ENCODE peak calls at places on chromosomes 11 and 22, in four cellular contexts. One of them, this sample, is unnamed.

GRCh38 chr11:110565344-110565684 is 135.6 kb downstream of the FDX1 start:
- DNase-seq in ovary: no peak
- DNase-seq in sigmoid colon: no peak
- DNase-seq in CD8-positive, alpha-beta T cell: no peak
- DNase-seq in this sample: no peak

GRCh38 chr11:105524286-105524685 is 85.6 kb upstream of the GRIA4 start:
- DNase-seq in ovary: no peak
- DNase-seq in sigmoid colon: no peak
- DNase-seq in CD8-positive, alpha-beta T cell: no peak
- DNase-seq in this sample: no peak

GRCh38 chr22:40400173-40400572 is 29.8 kb downstream of the SGSM3 start:
- DNase-seq in ovary: no peak
- DNase-seq in sigmoid colon: no peak
- DNase-seq in CD8-positive, alpha-beta T cell: peak
- DNase-seq in this sample: peak

GRCh38 chr11:22460181-22460580 is 122.0 kb downstream of the SLC17A6 start:
- DNase-seq in ovary: no peak
- DNase-seq in sigmoid colon: no peak
- DNase-seq in CD8-positive, alpha-beta T cell: no peak
- DNase-seq in this sample: no peak

GRCh38 chr11:82718307-82718706 is 15.4 kb downstream of the FAM181B start:
- DNase-seq in ovary: no peak
- DNase-seq in sigmoid colon: no peak
- DNase-seq in CD8-positive, alpha-beta T cell: no peak
- DNase-seq in this sample: peak

GRCh38 chr22:46072030-46072881 is 78.1 kb upstream of the PPARA start:
- DNase-seq in ovary: no peak
- DNase-seq in sigmoid colon: peak
- DNase-seq in CD8-positive, alpha-beta T cell: no peak
- DNase-seq in this sample: peak

GRCh38 chr11:78647986-78648875 is 73.6 kb upstream of the NARS2 start:
- DNase-seq in ovary: no peak
- DNase-seq in sigmoid colon: no peak
- DNase-seq in CD8-positive, alpha-beta T cell: peak
- DNase-seq in this sample: no peak

GRCh38 chr11:86374586-86374985 is at the start of gene CCDC81:
- DNase-seq in ovary: peak
- DNase-seq in sigmoid colon: no peak
- DNase-seq in CD8-positive, alpha-beta T cell: no peak
- DNase-seq in this sample: no peak

GRCh38 chr11:12485328-12485727 is 108.0 kb downstream of the PARVA start:
- DNase-seq in ovary: no peak
- DNase-seq in sigmoid colon: no peak
- DNase-seq in CD8-positive, alpha-beta T cell: no peak
- DNase-seq in this sample: no peak

GRCh38 chr11:48172818-48173609 is 43.6 kb upstream of the OR4B1 start:
- DNase-seq in ovary: peak
- DNase-seq in sigmoid colon: no peak
- DNase-seq in CD8-positive, alpha-beta T cell: peak
- DNase-seq in this sample: peak

GRCh38 chr11:133897331-133897650 is 52.0 kb upstream of the SPATA19 start:
- DNase-seq in ovary: no peak
- DNase-seq in sigmoid colon: peak
- DNase-seq in CD8-positive, alpha-beta T cell: peak
- DNase-seq in this sample: no peak

GRCh38 chr11:18727499-18728236 is 1.7 kb upstream of the IGSF22 start:
- DNase-seq in ovary: peak
- DNase-seq in sigmoid colon: no peak
- DNase-seq in CD8-positive, alpha-beta T cell: peak
- DNase-seq in this sample: peak

GRCh38 chr11:126060651-126061220 is 1.9 kb downstream of the CDON start:
- DNase-seq in ovary: no peak
- DNase-seq in sigmoid colon: no peak
- DNase-seq in CD8-positive, alpha-beta T cell: no peak
- DNase-seq in this sample: no peak
- H3K4me3 ChIP-seq in ovary: peak
- H3K4me3 ChIP-seq in sigmoid colon: no peak
- H3K4me3 ChIP-seq in CD8-positive, alpha-beta T cell: no peak
- H3K4me3 ChIP-seq in this sample: no peak

GRCh38 chr11:113474362-113475159 is 637 bp downstream of the DRD2 start:
- DNase-seq in ovary: peak
- DNase-seq in sigmoid colon: no peak
- DNase-seq in CD8-positive, alpha-beta T cell: peak
- DNase-seq in this sample: peak
- H3K4me3 ChIP-seq in ovary: no peak
- H3K4me3 ChIP-seq in sigmoid colon: no peak
- H3K4me3 ChIP-seq in CD8-positive, alpha-beta T cell: no peak
- H3K4me3 ChIP-seq in this sample: no peak

GRCh38 chr22:21937041-21937820 is 15.4 kb downstream of the PPM1F start:
- DNase-seq in ovary: no peak
- DNase-seq in sigmoid colon: no peak
- DNase-seq in CD8-positive, alpha-beta T cell: no peak
- DNase-seq in this sample: no peak
- H3K4me3 ChIP-seq in ovary: peak
- H3K4me3 ChIP-seq in sigmoid colon: no peak
- H3K4me3 ChIP-seq in CD8-positive, alpha-beta T cell: no peak
- H3K4me3 ChIP-seq in this sample: peak

GRCh38 chr22:19720150-19720827 is 3.0 kb upstream of the GP1BB start:
- DNase-seq in ovary: no peak
- DNase-seq in sigmoid colon: no peak
- DNase-seq in CD8-positive, alpha-beta T cell: no peak
- DNase-seq in this sample: no peak

GRCh38 chr22:19722175-19722914 is 994 bp upstream of the GP1BB start:
- DNase-seq in ovary: no peak
- DNase-seq in sigmoid colon: no peak
- DNase-seq in CD8-positive, alpha-beta T cell: no peak
- DNase-seq in this sample: no peak

GRCh38 chr22:19720999-19721485 is 2.3 kb upstream of the GP1BB start:
- DNase-seq in ovary: no peak
- DNase-seq in sigmoid colon: no peak
- DNase-seq in CD8-positive, alpha-beta T cell: no peak
- DNase-seq in this sample: no peak

GRCh38 chr22:19722915-19723164 is 499 bp upstream of the GP1BB start:
- DNase-seq in ovary: no peak
- DNase-seq in sigmoid colon: no peak
- DNase-seq in CD8-positive, alpha-beta T cell: no peak
- DNase-seq in this sample: no peak

GRCh38 chr22:19721486-19722172 is 1.7 kb upstream of the GP1BB start:
- DNase-seq in ovary: no peak
- DNase-seq in sigmoid colon: no peak
- DNase-seq in CD8-positive, alpha-beta T cell: no peak
- DNase-seq in this sample: no peak
- H3K4me3 ChIP-seq in ovary: no peak
- H3K4me3 ChIP-seq in sigmoid colon: no peak
- H3K4me3 ChIP-seq in CD8-positive, alpha-beta T cell: no peak
- H3K4me3 ChIP-seq in this sample: no peak

GRCh38 chr11:60394666-60395343 is 1.5 kb upstream of the MS4A14 start:
- DNase-seq in ovary: no peak
- DNase-seq in sigmoid colon: no peak
- DNase-seq in CD8-positive, alpha-beta T cell: no peak
- DNase-seq in this sample: no peak

GRCh38 chr11:60389279-60389910 is 6.9 kb upstream of the MS4A14 start:
- DNase-seq in ovary: no peak
- DNase-seq in sigmoid colon: no peak
- DNase-seq in CD8-positive, alpha-beta T cell: no peak
- DNase-seq in this sample: no peak

GRCh38 chr11:60396382-60396781 is at the start of gene MS4A14:
- DNase-seq in ovary: no peak
- DNase-seq in sigmoid colon: no peak
- DNase-seq in CD8-positive, alpha-beta T cell: no peak
- DNase-seq in this sample: no peak

DNA sequence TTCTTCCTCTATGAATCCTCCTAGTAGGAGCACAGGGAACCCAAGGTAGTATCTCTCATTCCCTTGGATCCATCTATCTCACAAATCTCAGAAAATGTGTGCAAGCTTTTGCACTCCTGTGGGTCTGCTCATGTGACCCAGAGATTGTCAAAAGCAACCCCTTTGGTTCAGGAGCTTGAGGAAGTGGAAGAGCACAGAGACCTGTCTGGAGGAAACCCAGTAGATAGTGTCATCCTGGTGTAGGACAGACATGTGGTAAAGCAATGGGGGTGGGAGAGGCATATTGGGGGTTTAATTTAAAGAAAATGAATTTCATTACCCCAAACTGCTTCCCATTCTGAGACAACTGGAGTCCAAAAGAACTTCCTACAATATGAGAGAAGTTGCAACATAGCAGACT is 5.9 kb upstream of the MS4A14 start:
- DNase-seq in ovary: no peak
- DNase-seq in sigmoid colon: no peak
- DNase-seq in CD8-positive, alpha-beta T cell: no peak
- DNase-seq in this sample: no peak
- H3K4me3 ChIP-seq in ovary: no peak
- H3K4me3 ChIP-seq in sigmoid colon: no peak
- H3K4me3 ChIP-seq in CD8-positive, alpha-beta T cell: no peak
- H3K4me3 ChIP-seq in this sample: no peak

DNA sequence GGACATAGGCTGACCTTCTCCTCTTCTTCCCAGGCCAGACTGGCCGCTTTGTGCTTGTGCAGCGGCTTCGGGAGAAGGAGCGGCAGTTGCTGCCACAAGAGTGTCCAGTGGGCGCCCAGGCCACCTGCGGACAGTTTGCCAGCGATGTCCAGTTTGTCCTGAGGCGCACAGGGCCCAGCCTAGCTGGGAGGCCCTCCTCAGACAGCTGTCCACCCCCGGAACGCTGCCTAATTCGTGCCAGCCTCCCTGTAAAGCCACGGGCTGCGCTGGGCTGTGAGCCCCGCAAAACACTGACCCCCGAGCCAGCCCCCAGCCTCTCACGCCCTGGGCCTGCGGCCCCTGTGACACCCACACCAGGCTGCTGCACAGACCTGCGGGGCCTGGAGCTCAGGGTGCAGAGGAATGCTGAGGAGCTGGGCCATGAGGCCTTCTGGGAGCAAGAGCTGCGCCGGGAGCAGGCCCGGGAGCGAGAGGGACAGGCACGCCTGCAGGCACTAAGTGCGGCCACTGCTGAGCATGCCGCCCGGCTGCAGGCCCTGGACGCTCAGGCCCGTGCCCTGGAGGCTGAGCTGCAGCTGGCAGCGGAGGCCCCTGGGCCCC is 1.4 kb downstream of the RASSF7 start:
- DNase-seq in ovary: no peak
- DNase-seq in sigmoid colon: no peak
- DNase-seq in CD8-positive, alpha-beta T cell: no peak
- DNase-seq in this sample: no peak
- H3K4me3 ChIP-seq in ovary: no peak
- H3K4me3 ChIP-seq in sigmoid colon: no peak
- H3K4me3 ChIP-seq in CD8-positive, alpha-beta T cell: peak
- H3K4me3 ChIP-seq in this sample: peak

DNA sequence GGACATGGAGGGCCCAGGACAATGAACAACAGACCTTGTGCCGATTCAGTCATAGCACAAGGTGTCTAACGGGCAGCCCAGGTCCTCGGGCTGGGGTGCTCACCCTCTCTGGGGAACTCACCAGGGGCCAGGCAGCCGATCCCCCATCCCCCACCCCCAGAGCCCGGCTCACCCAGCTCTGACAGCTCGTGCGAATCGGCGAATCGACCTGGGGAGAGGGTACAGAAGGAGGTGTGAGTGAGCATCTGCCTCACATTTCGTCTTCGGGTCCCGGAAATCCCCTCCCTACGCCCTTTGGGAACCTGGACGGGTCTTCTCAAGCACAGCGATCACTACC is 423 bp downstream of the PEX16 start:
- DNase-seq in ovary: no peak
- DNase-seq in sigmoid colon: no peak
- DNase-seq in CD8-positive, alpha-beta T cell: no peak
- DNase-seq in this sample: no peak
- H3K4me3 ChIP-seq in ovary: peak
- H3K4me3 ChIP-seq in sigmoid colon: peak
- H3K4me3 ChIP-seq in CD8-positive, alpha-beta T cell: peak
- H3K4me3 ChIP-seq in this sample: peak

DNA sequence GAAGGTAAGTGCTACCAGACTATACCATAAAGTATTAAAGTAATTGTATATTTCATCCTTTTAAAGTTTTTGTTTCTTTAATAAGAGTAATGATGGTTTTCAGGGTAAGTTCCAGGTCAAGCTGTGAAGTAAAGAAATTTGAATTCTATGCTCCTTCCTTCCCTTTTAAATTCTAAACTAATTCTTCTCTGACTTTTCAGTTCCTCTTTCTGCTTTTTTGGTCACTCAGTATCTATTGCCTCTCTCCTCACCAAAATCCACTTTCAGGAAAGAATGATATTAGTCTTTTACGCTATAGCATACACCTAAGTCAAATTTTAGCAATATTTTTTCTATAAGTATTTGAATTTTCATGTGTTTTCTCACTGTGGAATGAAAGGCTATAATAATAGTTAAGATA is 8.2 kb downstream of the MMP8 start:
- DNase-seq in ovary: no peak
- DNase-seq in sigmoid colon: no peak
- DNase-seq in CD8-positive, alpha-beta T cell: no peak
- DNase-seq in this sample: no peak
- H3K4me3 ChIP-seq in ovary: no peak
- H3K4me3 ChIP-seq in sigmoid colon: no peak
- H3K4me3 ChIP-seq in CD8-positive, alpha-beta T cell: no peak
- H3K4me3 ChIP-seq in this sample: no peak